ENCODE peak calls at places on chromosomes 4 and X, in five cellular contexts. One of them, this sample, is unnamed.

GRCh38 chr4:86043755-86044592 is 315.9 kb downstream of the MAPK10 start:
- DNase-seq in suprapubic skin: no peak
- DNase-seq in esophagus muscularis mucosa: no peak
- DNase-seq in epithelial cell of esophagus: peak
- DNase-seq in coronary artery: no peak
- DNase-seq in this sample: no peak

GRCh38 chrX:111624169-111624568 is 56.8 kb upstream of the ALG13 start:
- DNase-seq in suprapubic skin: no peak
- DNase-seq in esophagus muscularis mucosa: no peak
- DNase-seq in epithelial cell of esophagus: no peak
- DNase-seq in coronary artery: no peak
- DNase-seq in this sample: no peak

GRCh38 chrX:84224741-84225140 is 36.7 kb upstream of the RPS6KA6 start:
- DNase-seq in suprapubic skin: no peak
- DNase-seq in esophagus muscularis mucosa: no peak
- DNase-seq in epithelial cell of esophagus: no peak
- DNase-seq in coronary artery: no peak
- DNase-seq in this sample: no peak

GRCh38 chr4:188779586-188779985 is 640.3 kb downstream of the TRIML1 start:
- DNase-seq in suprapubic skin: no peak
- DNase-seq in esophagus muscularis mucosa: no peak
- DNase-seq in epithelial cell of esophagus: peak
- DNase-seq in coronary artery: no peak
- DNase-seq in this sample: no peak

GRCh38 chr4:104909376-104909775 is 237.3 kb upstream of the TET2 start:
- DNase-seq in suprapubic skin: no peak
- DNase-seq in esophagus muscularis mucosa: no peak
- DNase-seq in epithelial cell of esophagus: no peak
- DNase-seq in coronary artery: no peak
- DNase-seq in this sample: no peak

GRCh38 chr4:115082633-115083032 is 30.8 kb downstream of the NDST4 start:
- DNase-seq in suprapubic skin: no peak
- DNase-seq in esophagus muscularis mucosa: no peak
- DNase-seq in epithelial cell of esophagus: no peak
- DNase-seq in coronary artery: no peak
- DNase-seq in this sample: no peak

GRCh38 chr4:17027495-17027894 is 129.1 kb upstream of the LDB2 start:
- DNase-seq in suprapubic skin: no peak
- DNase-seq in esophagus muscularis mucosa: peak
- DNase-seq in epithelial cell of esophagus: peak
- DNase-seq in coronary artery: no peak
- DNase-seq in this sample: no peak

GRCh38 chr4:163679189-163679588 is 184.7 kb downstream of the TMA16 start:
- DNase-seq in suprapubic skin: no peak
- DNase-seq in esophagus muscularis mucosa: no peak
- DNase-seq in epithelial cell of esophagus: peak
- DNase-seq in coronary artery: no peak
- DNase-seq in this sample: no peak

GRCh38 chrX:46770817-46771163 is 11.9 kb upstream of the SLC9A7 start:
- DNase-seq in suprapubic skin: no peak
- DNase-seq in esophagus muscularis mucosa: no peak
- DNase-seq in epithelial cell of esophagus: peak
- DNase-seq in coronary artery: no peak
- DNase-seq in this sample: no peak

GRCh38 chrX:40809210-40809609 is 73.9 kb upstream of the MED14 start:
- DNase-seq in suprapubic skin: no peak
- DNase-seq in esophagus muscularis mucosa: no peak
- DNase-seq in epithelial cell of esophagus: peak
- DNase-seq in coronary artery: no peak
- DNase-seq in this sample: no peak

GRCh38 chr4:151530783-151531182 is 121.8 kb downstream of the FHIP1A start:
- DNase-seq in suprapubic skin: no peak
- DNase-seq in esophagus muscularis mucosa: no peak
- DNase-seq in epithelial cell of esophagus: peak
- DNase-seq in coronary artery: no peak
- DNase-seq in this sample: no peak

GRCh38 chrX:39827959-39828358 is 269.8 kb downstream of the BCOR start:
- DNase-seq in suprapubic skin: no peak
- DNase-seq in esophagus muscularis mucosa: no peak
- DNase-seq in epithelial cell of esophagus: no peak
- DNase-seq in coronary artery: no peak
- DNase-seq in this sample: no peak

DNA sequence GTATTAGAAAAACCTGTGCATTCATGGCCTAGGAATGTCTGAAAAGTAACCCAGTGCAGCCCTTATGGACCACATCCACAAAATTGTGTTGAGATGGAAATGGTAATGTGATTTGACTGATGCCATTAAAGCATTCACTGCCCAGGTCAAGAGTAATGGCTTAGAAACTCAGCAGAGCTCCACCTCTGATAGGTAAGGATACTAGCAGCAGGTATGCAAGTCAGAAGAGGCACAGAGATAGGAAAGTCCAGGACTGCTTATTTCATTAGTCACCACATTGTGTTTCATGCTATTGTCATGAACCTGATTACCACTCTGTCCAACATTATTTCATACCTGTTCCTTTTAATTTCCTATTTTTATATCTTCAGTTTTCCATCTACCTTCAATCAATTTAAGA is 2042.2 kb downstream of the ARAP2 start:
- DNase-seq in suprapubic skin: no peak
- DNase-seq in esophagus muscularis mucosa: no peak
- DNase-seq in epithelial cell of esophagus: peak
- DNase-seq in coronary artery: no peak
- DNase-seq in this sample: no peak
- TF ChIP-seq CTCF in suprapubic skin: no peak
- TF ChIP-seq CTCF in esophagus muscularis mucosa: no peak
- TF ChIP-seq CTCF in epithelial cell of esophagus: no peak
- TF ChIP-seq CTCF in coronary artery: no peak
- TF ChIP-seq CTCF in this sample: no peak

DNA sequence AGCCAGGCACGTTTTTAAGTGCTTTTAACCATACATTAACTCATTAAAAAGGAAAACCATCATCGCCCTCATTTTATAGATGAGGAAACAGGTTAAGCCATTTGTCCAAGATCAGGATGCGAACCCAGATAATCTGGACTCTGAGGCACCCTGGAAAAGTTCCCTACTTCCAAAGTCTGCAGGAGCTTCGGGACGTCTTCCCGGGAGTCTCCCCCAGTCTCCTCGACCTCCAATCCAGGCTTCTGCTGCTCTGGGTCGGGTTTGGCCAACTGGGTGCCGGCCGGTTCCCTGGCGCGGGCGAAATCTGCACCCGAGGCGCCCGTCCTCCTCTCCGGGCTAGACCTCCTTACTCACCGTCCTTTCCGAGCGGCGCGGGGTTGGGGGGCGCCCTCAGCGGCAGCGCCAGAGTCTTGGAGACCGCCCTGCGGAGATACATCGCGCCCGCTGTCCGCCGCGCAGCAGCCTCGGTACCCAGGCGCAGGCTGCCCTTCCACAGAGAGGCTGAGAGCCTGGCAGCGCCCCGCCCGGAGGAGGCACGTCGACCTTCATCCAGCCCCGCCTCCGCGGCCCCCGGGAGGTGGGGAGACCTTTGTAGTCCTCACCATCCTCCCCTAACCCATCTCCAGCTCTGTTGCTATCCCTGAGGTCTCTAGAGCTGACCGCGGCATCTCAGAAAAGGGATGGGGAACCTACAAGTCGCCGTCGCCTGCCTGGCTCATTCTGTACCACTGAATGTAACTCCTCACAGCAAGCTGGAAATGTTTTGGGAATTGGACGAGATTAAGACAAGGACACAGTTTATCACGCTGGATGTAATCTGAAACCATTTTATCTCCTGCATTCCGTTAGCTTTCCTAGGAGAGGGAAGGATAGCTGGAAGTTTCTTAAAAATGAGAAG is at the start of gene MGARP:
- DNase-seq in suprapubic skin: no peak
- DNase-seq in esophagus muscularis mucosa: no peak
- DNase-seq in epithelial cell of esophagus: peak
- DNase-seq in coronary artery: no peak
- DNase-seq in this sample: no peak
- TF ChIP-seq CTCF in suprapubic skin: no peak
- TF ChIP-seq CTCF in esophagus muscularis mucosa: no peak
- TF ChIP-seq CTCF in epithelial cell of esophagus: no peak
- TF ChIP-seq CTCF in coronary artery: no peak
- TF ChIP-seq CTCF in this sample: no peak

GRCh38 chr4:145956288-145956890 is 17.8 kb upstream of the ZNF827 start:
- DNase-seq in suprapubic skin: no peak
- DNase-seq in esophagus muscularis mucosa: no peak
- DNase-seq in epithelial cell of esophagus: peak
- DNase-seq in coronary artery: no peak
- DNase-seq in this sample: no peak
- TF ChIP-seq CTCF in suprapubic skin: no peak
- TF ChIP-seq CTCF in esophagus muscularis mucosa: peak
- TF ChIP-seq CTCF in epithelial cell of esophagus: peak
- TF ChIP-seq CTCF in coronary artery: peak
- TF ChIP-seq CTCF in this sample: peak

GRCh38 chrX:56788717-56789122 is 59.7 kb downstream of the NBDY start:
- DNase-seq in suprapubic skin: peak
- DNase-seq in esophagus muscularis mucosa: no peak
- DNase-seq in epithelial cell of esophagus: no peak
- DNase-seq in coronary artery: peak
- DNase-seq in this sample: no peak
- TF ChIP-seq CTCF in suprapubic skin: no peak
- TF ChIP-seq CTCF in esophagus muscularis mucosa: no peak
- TF ChIP-seq CTCF in epithelial cell of esophagus: peak
- TF ChIP-seq CTCF in coronary artery: no peak
- TF ChIP-seq CTCF in this sample: no peak

DNA sequence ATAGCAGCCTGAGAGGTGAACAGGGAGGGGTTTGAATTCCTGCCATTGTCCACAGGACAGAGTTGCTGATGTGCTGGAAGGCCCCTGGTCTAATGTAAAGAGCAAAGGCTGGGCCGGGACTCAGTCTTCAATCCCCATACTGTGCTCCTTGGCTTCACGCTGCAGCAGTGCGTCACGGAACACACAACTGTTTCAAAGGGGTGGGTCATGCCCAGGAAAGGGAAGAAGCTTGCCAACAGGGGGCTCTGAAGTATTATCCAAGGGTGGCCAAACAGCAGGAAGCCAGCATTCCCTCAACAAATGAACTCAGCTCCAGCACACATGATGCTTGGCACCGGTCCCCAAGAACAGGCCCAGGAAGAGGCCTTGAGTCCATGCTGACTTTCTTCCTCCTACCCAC is 122.5 kb downstream of the NFKB1 start:
- DNase-seq in suprapubic skin: no peak
- DNase-seq in esophagus muscularis mucosa: no peak
- DNase-seq in epithelial cell of esophagus: peak
- DNase-seq in coronary artery: no peak
- DNase-seq in this sample: no peak
- TF ChIP-seq CTCF in suprapubic skin: no peak
- TF ChIP-seq CTCF in esophagus muscularis mucosa: no peak
- TF ChIP-seq CTCF in epithelial cell of esophagus: peak
- TF ChIP-seq CTCF in coronary artery: no peak
- TF ChIP-seq CTCF in this sample: no peak

GRCh38 chr4:154186035-154186434 is 305.6 kb downstream of the DCHS2 start:
- DNase-seq in suprapubic skin: no peak
- DNase-seq in esophagus muscularis mucosa: peak
- DNase-seq in epithelial cell of esophagus: no peak
- DNase-seq in coronary artery: no peak
- DNase-seq in this sample: no peak
- TF ChIP-seq CTCF in suprapubic skin: no peak
- TF ChIP-seq CTCF in esophagus muscularis mucosa: no peak
- TF ChIP-seq CTCF in epithelial cell of esophagus: no peak
- TF ChIP-seq CTCF in coronary artery: no peak
- TF ChIP-seq CTCF in this sample: no peak